ENCODE peak calls at places on chromosomes 4 and X, in nine cellular contexts. One of them, this sample, is unnamed.

GRCh38 chrX:21678059-21678458 is 19.9 kb upstream of the KLHL34 start:
- DNase-seq in NCI-H2081 treated with DMSO at 0.1 percent for 48 hours: no peak
- DNase-seq in retina: no peak
- DNase-seq in BJ: no peak
- DNase-seq in right cardiac atrium: no peak
- DNase-seq in AG20443: no peak
- DNase-seq in HT-29: no peak
- DNase-seq in DMS79: no peak
- DNase-seq in RKO: no peak
- DNase-seq in this sample: no peak

GRCh38 chr4:11436084-11436483 is 7.4 kb upstream of the HS3ST1 start:
- DNase-seq in AG20443: no peak
- DNase-seq in NCI-H2081 treated with DMSO at 0.1 percent for 48 hours: no peak
- DNase-seq in right cardiac atrium: no peak
- DNase-seq in HT-29: no peak
- DNase-seq in DMS79: no peak
- DNase-seq in retina: no peak
- DNase-seq in RKO: no peak
- DNase-seq in BJ: no peak
- DNase-seq in this sample: no peak

GRCh38 chr4:179989975-179990374 is 2253.2 kb upstream of the TENM3 start:
- DNase-seq in RKO: no peak
- DNase-seq in HT-29: no peak
- DNase-seq in AG20443: no peak
- DNase-seq in retina: no peak
- DNase-seq in right cardiac atrium: no peak
- DNase-seq in DMS79: peak
- DNase-seq in NCI-H2081 treated with DMSO at 0.1 percent for 48 hours: no peak
- DNase-seq in BJ: no peak
- DNase-seq in this sample: no peak

GRCh38 chr4:34720563-34720962 is 1523.8 kb downstream of the ARAP2 start:
- DNase-seq in DMS79: no peak
- DNase-seq in right cardiac atrium: no peak
- DNase-seq in RKO: peak
- DNase-seq in retina: peak
- DNase-seq in AG20443: peak
- DNase-seq in HT-29: peak
- DNase-seq in NCI-H2081 treated with DMSO at 0.1 percent for 48 hours: peak
- DNase-seq in BJ: no peak
- DNase-seq in this sample: no peak

GRCh38 chr4:111639876-111640275 is 505.4 kb upstream of the FAM241A start:
- DNase-seq in AG20443: peak
- DNase-seq in BJ: no peak
- DNase-seq in DMS79: no peak
- DNase-seq in HT-29: no peak
- DNase-seq in RKO: no peak
- DNase-seq in retina: no peak
- DNase-seq in NCI-H2081 treated with DMSO at 0.1 percent for 48 hours: no peak
- DNase-seq in right cardiac atrium: no peak
- DNase-seq in this sample: no peak

GRCh38 chr4:150501019-150501727 is 80.8 kb upstream of the MAB21L2 start:
- DNase-seq in AG20443: peak
- DNase-seq in HT-29: no peak
- DNase-seq in RKO: peak
- DNase-seq in BJ: peak
- DNase-seq in right cardiac atrium: no peak
- DNase-seq in retina: no peak
- DNase-seq in NCI-H2081 treated with DMSO at 0.1 percent for 48 hours: no peak
- DNase-seq in DMS79: no peak
- DNase-seq in this sample: no peak

GRCh38 chr4:7665321-7665720 is 230.6 kb upstream of the PSAPL1 start:
- DNase-seq in AG20443: no peak
- DNase-seq in BJ: no peak
- DNase-seq in right cardiac atrium: no peak
- DNase-seq in DMS79: no peak
- DNase-seq in HT-29: no peak
- DNase-seq in retina: no peak
- DNase-seq in NCI-H2081 treated with DMSO at 0.1 percent for 48 hours: no peak
- DNase-seq in RKO: no peak
- DNase-seq in this sample: no peak

GRCh38 chr4:73701116-73701515 is 39.3 kb upstream of the CXCL8 start:
- DNase-seq in RKO: no peak
- DNase-seq in HT-29: no peak
- DNase-seq in BJ: no peak
- DNase-seq in AG20443: peak
- DNase-seq in retina: no peak
- DNase-seq in NCI-H2081 treated with DMSO at 0.1 percent for 48 hours: no peak
- DNase-seq in DMS79: no peak
- DNase-seq in right cardiac atrium: no peak
- DNase-seq in this sample: no peak

GRCh38 chr4:13903061-13903460 is 275.5 kb upstream of the BOD1L1 start:
- DNase-seq in RKO: no peak
- DNase-seq in NCI-H2081 treated with DMSO at 0.1 percent for 48 hours: no peak
- DNase-seq in right cardiac atrium: no peak
- DNase-seq in retina: no peak
- DNase-seq in DMS79: no peak
- DNase-seq in AG20443: no peak
- DNase-seq in BJ: no peak
- DNase-seq in HT-29: no peak
- DNase-seq in this sample: no peak

GRCh38 chr4:74536557-74536956 is 91.6 kb downstream of the AREG start:
- DNase-seq in DMS79: no peak
- DNase-seq in RKO: peak
- DNase-seq in retina: no peak
- DNase-seq in HT-29: peak
- DNase-seq in BJ: no peak
- DNase-seq in right cardiac atrium: no peak
- DNase-seq in AG20443: no peak
- DNase-seq in NCI-H2081 treated with DMSO at 0.1 percent for 48 hours: no peak
- DNase-seq in this sample: no peak

GRCh38 chr4:125832161-125832560 is 517.4 kb downstream of the FAT4 start:
- DNase-seq in right cardiac atrium: no peak
- DNase-seq in RKO: no peak
- DNase-seq in AG20443: no peak
- DNase-seq in retina: no peak
- DNase-seq in DMS79: no peak
- DNase-seq in BJ: no peak
- DNase-seq in HT-29: no peak
- DNase-seq in NCI-H2081 treated with DMSO at 0.1 percent for 48 hours: no peak
- DNase-seq in this sample: no peak

GRCh38 chr4:183106839-183107238 is 7.8 kb downstream of the WWC2 start:
- DNase-seq in BJ: no peak
- DNase-seq in right cardiac atrium: no peak
- DNase-seq in retina: no peak
- DNase-seq in NCI-H2081 treated with DMSO at 0.1 percent for 48 hours: no peak
- DNase-seq in RKO: no peak
- DNase-seq in HT-29: no peak
- DNase-seq in DMS79: no peak
- DNase-seq in AG20443: no peak
- DNase-seq in this sample: no peak

GRCh38 chr4:24471623-24472510 is 112.5 kb downstream of the DHX15 start:
- DNase-seq in NCI-H2081 treated with DMSO at 0.1 percent for 48 hours: no peak
- DNase-seq in AG20443: peak
- DNase-seq in RKO: peak
- DNase-seq in DMS79: no peak
- DNase-seq in right cardiac atrium: peak
- DNase-seq in retina: peak
- DNase-seq in HT-29: no peak
- DNase-seq in BJ: no peak
- DNase-seq in this sample: no peak

GRCh38 chrX:107894038-107894437 is 68.4 kb downstream of the MID2 start:
- DNase-seq in NCI-H2081 treated with DMSO at 0.1 percent for 48 hours: peak
- DNase-seq in RKO: peak
- DNase-seq in HT-29: peak
- DNase-seq in right cardiac atrium: no peak
- DNase-seq in AG20443: peak
- DNase-seq in DMS79: peak
- DNase-seq in retina: peak
- DNase-seq in BJ: no peak
- DNase-seq in this sample: no peak

GRCh38 chrX:149962010-149962409 is 23.7 kb upstream of the EOLA2 start:
- DNase-seq in RKO: no peak
- DNase-seq in retina: no peak
- DNase-seq in AG20443: no peak
- DNase-seq in HT-29: no peak
- DNase-seq in BJ: no peak
- DNase-seq in NCI-H2081 treated with DMSO at 0.1 percent for 48 hours: no peak
- DNase-seq in right cardiac atrium: no peak
- DNase-seq in DMS79: no peak
- DNase-seq in this sample: no peak

GRCh38 chr4:114378306-114378903 is 220.2 kb upstream of the UGT8 start:
- DNase-seq in DMS79: no peak
- DNase-seq in right cardiac atrium: no peak
- DNase-seq in HT-29: peak
- DNase-seq in retina: no peak
- DNase-seq in BJ: no peak
- DNase-seq in NCI-H2081 treated with DMSO at 0.1 percent for 48 hours: no peak
- DNase-seq in RKO: peak
- DNase-seq in AG20443: peak
- DNase-seq in this sample: no peak

GRCh38 chr4:78880874-78881492 is 58.3 kb downstream of the PAQR3 start:
- DNase-seq in AG20443: no peak
- DNase-seq in HT-29: no peak
- DNase-seq in right cardiac atrium: no peak
- DNase-seq in DMS79: no peak
- DNase-seq in BJ: no peak
- DNase-seq in retina: no peak
- DNase-seq in NCI-H2081 treated with DMSO at 0.1 percent for 48 hours: no peak
- DNase-seq in RKO: no peak
- DNase-seq in this sample: no peak

GRCh38 chr4:81684357-81684756 is 212.7 kb upstream of the RASGEF1B start:
- DNase-seq in NCI-H2081 treated with DMSO at 0.1 percent for 48 hours: no peak
- DNase-seq in HT-29: no peak
- DNase-seq in right cardiac atrium: no peak
- DNase-seq in BJ: no peak
- DNase-seq in retina: no peak
- DNase-seq in RKO: no peak
- DNase-seq in DMS79: no peak
- DNase-seq in AG20443: no peak
- DNase-seq in this sample: no peak

GRCh38 chr4:180827610-180828009 is 1415.6 kb upstream of the TENM3 start:
- DNase-seq in HT-29: no peak
- DNase-seq in AG20443: no peak
- DNase-seq in BJ: no peak
- DNase-seq in RKO: no peak
- DNase-seq in DMS79: no peak
- DNase-seq in right cardiac atrium: no peak
- DNase-seq in NCI-H2081 treated with DMSO at 0.1 percent for 48 hours: no peak
- DNase-seq in retina: peak
- DNase-seq in this sample: no peak

GRCh38 chr4:140044314-140044991 is 109.5 kb downstream of the MAML3 start:
- DNase-seq in AG20443: no peak
- DNase-seq in right cardiac atrium: no peak
- DNase-seq in retina: no peak
- DNase-seq in NCI-H2081 treated with DMSO at 0.1 percent for 48 hours: no peak
- DNase-seq in RKO: no peak
- DNase-seq in BJ: no peak
- DNase-seq in HT-29: no peak
- DNase-seq in DMS79: no peak
- DNase-seq in this sample: no peak

GRCh38 chr4:78788005-78788889 is 12.1 kb downstream of the BMP2K start:
- DNase-seq in RKO: no peak
- DNase-seq in NCI-H2081 treated with DMSO at 0.1 percent for 48 hours: no peak
- DNase-seq in AG20443: no peak
- DNase-seq in retina: no peak
- DNase-seq in BJ: no peak
- DNase-seq in right cardiac atrium: no peak
- DNase-seq in DMS79: no peak
- DNase-seq in HT-29: no peak
- DNase-seq in this sample: no peak

GRCh38 chr4:188387134-188387791 is 248.0 kb downstream of the TRIML1 start:
- DNase-seq in retina: no peak
- DNase-seq in BJ: no peak
- DNase-seq in AG20443: peak
- DNase-seq in RKO: no peak
- DNase-seq in right cardiac atrium: no peak
- DNase-seq in DMS79: no peak
- DNase-seq in HT-29: no peak
- DNase-seq in NCI-H2081 treated with DMSO at 0.1 percent for 48 hours: no peak
- DNase-seq in this sample: no peak

GRCh38 chrX:10189317-10190268 is 32.8 kb downstream of the CLCN4 start:
- DNase-seq in HT-29: peak
- DNase-seq in retina: peak
- DNase-seq in right cardiac atrium: peak
- DNase-seq in RKO: peak
- DNase-seq in NCI-H2081 treated with DMSO at 0.1 percent for 48 hours: no peak
- DNase-seq in BJ: no peak
- DNase-seq in AG20443: peak
- DNase-seq in DMS79: no peak
- DNase-seq in this sample: peak

GRCh38 chr4:113945906-113946305 is 33.5 kb downstream of the ARSJ start:
- DNase-seq in NCI-H2081 treated with DMSO at 0.1 percent for 48 hours: no peak
- DNase-seq in retina: no peak
- DNase-seq in RKO: no peak
- DNase-seq in right cardiac atrium: no peak
- DNase-seq in BJ: no peak
- DNase-seq in DMS79: no peak
- DNase-seq in AG20443: peak
- DNase-seq in HT-29: no peak
- DNase-seq in this sample: no peak

GRCh38 chrX:138127314-138127713 is 561.4 kb downstream of the ZIC3 start:
- DNase-seq in DMS79: no peak
- DNase-seq in retina: no peak
- DNase-seq in BJ: no peak
- DNase-seq in HT-29: no peak
- DNase-seq in NCI-H2081 treated with DMSO at 0.1 percent for 48 hours: no peak
- DNase-seq in AG20443: peak
- DNase-seq in RKO: peak
- DNase-seq in right cardiac atrium: no peak
- DNase-seq in this sample: no peak

GRCh38 chrX:40573763-40574162 is 7.0 kb upstream of the ATP6AP2 start:
- DNase-seq in BJ: no peak
- DNase-seq in DMS79: no peak
- DNase-seq in AG20443: no peak
- DNase-seq in right cardiac atrium: no peak
- DNase-seq in RKO: peak
- DNase-seq in retina: no peak
- DNase-seq in NCI-H2081 treated with DMSO at 0.1 percent for 48 hours: no peak
- DNase-seq in HT-29: peak
- DNase-seq in this sample: no peak

GRCh38 chr4:17115546-17115945 is 217.1 kb upstream of the LDB2 start:
- DNase-seq in DMS79: no peak
- DNase-seq in RKO: no peak
- DNase-seq in BJ: no peak
- DNase-seq in NCI-H2081 treated with DMSO at 0.1 percent for 48 hours: no peak
- DNase-seq in AG20443: no peak
- DNase-seq in HT-29: no peak
- DNase-seq in retina: no peak
- DNase-seq in right cardiac atrium: no peak
- DNase-seq in this sample: no peak

GRCh38 chr4:152896819-152897218 is 39.3 kb upstream of the FHDC1 start:
- DNase-seq in RKO: no peak
- DNase-seq in retina: no peak
- DNase-seq in DMS79: no peak
- DNase-seq in NCI-H2081 treated with DMSO at 0.1 percent for 48 hours: no peak
- DNase-seq in BJ: peak
- DNase-seq in AG20443: peak
- DNase-seq in HT-29: no peak
- DNase-seq in right cardiac atrium: no peak
- DNase-seq in this sample: no peak

GRCh38 chr4:80452768-80453167 is 117.2 kb downstream of the CFAP299 start:
- DNase-seq in HT-29: no peak
- DNase-seq in NCI-H2081 treated with DMSO at 0.1 percent for 48 hours: no peak
- DNase-seq in retina: no peak
- DNase-seq in right cardiac atrium: no peak
- DNase-seq in AG20443: no peak
- DNase-seq in RKO: no peak
- DNase-seq in BJ: no peak
- DNase-seq in DMS79: no peak
- DNase-seq in this sample: no peak

GRCh38 chr4:87506974-87507701 is 22.0 kb downstream of the SPARCL1 start:
- DNase-seq in AG20443: peak
- DNase-seq in RKO: peak
- DNase-seq in retina: no peak
- DNase-seq in NCI-H2081 treated with DMSO at 0.1 percent for 48 hours: no peak
- DNase-seq in DMS79: no peak
- DNase-seq in BJ: peak
- DNase-seq in HT-29: no peak
- DNase-seq in right cardiac atrium: no peak
- DNase-seq in this sample: no peak

GRCh38 chrX:47358387-47359065 is 11.9 kb upstream of the ZNF157 start:
- DNase-seq in BJ: no peak
- DNase-seq in DMS79: no peak
- DNase-seq in HT-29: no peak
- DNase-seq in AG20443: no peak
- DNase-seq in NCI-H2081 treated with DMSO at 0.1 percent for 48 hours: no peak
- DNase-seq in right cardiac atrium: no peak
- DNase-seq in RKO: no peak
- DNase-seq in retina: no peak
- DNase-seq in this sample: no peak